ENCODE peak calls at places on chromosomes 5 and 9, in five cellular contexts. G is colonic mucosa, K is AG09309, N is brain microvascular endothelial cell, W is AG04449. A is an unnamed sample.
A peak's percentile ranks its signal among the peaks of the same experiment; 100 is the strongest.

GRCh38 chr9:92097997-92098482 is 17.2 kb downstream of the SPTLC1 start:
- DNase-seq in W (no peak), G (peak; percentile 91), N (peak; percentile 62), K (no peak), A (peak; percentile 87)

GRCh38 chr5:9954869-9955268 is 294.8 kb downstream of the ATPSCKMT start:
- DNase-seq in K (no peak), W (no peak), G (no peak), N (no peak), A (no peak)

GRCh38 chr5:80246995-80247729 is 8.7 kb downstream of the SERINC5 start:
- DNase-seq in G (peak; percentile 78), W (peak; percentile 82), N (peak; percentile 97), K (peak; percentile 79), A (peak; percentile 91)

GRCh38 chr9:17627641-17628040 is 48.8 kb downstream of the SH3GL2 start:
- DNase-seq in K (no peak), N (no peak), G (no peak), W (no peak), A (peak; percentile 37)

GRCh38 chr9:106621299-106621920 is 241.6 kb upstream of the ZNF462 start:
- DNase-seq in G (no peak), N (no peak), K (no peak), W (no peak), A (peak; percentile 15)

GRCh38 chr5:149128023-149128875 is 13.0 kb upstream of the ABLIM3 start:
- DNase-seq in N (peak; percentile 47), K (no peak), W (no peak), G (no peak), A (no peak)

GRCh38 chr9:121808781-121809180 is 157.3 kb downstream of the DAB2IP start:
- DNase-seq in W (no peak), N (no peak), G (no peak), K (no peak), A (no peak)

GRCh38 chr5:4082966-4083564 is 487.4 kb downstream of the IRX1 start:
- DNase-seq in W (no peak), N (no peak), K (no peak), G (no peak), A (peak; percentile 35)

GRCh38 chr9:4771788-4772187 is 21.0 kb upstream of the RCL1 start:
- DNase-seq in W (no peak), G (no peak), N (no peak), K (no peak), A (no peak)

GRCh38 chr9:137250329-137251193 is 525 bp upstream of the STPG3 start:
- DNase-seq in G (no peak), N (no peak), W (no peak), K (no peak), A (no peak)

GRCh38 chr9:133406480-133407307 is 11.1 kb downstream of the REXO4 start:
- DNase-seq in K (no peak), G (peak; percentile 76), W (no peak), N (peak; percentile 68), A (peak; percentile 71)

GRCh38 chr5:36459191-36460135 is 146.9 kb upstream of the SLC1A3 start:
- DNase-seq in G (no peak), W (no peak), K (no peak), N (no peak), A (no peak)

GRCh38 chr9:79023134-79023577 is 548.6 kb upstream of the TLE4 start:
- DNase-seq in W (peak; percentile 92), G (no peak), N (peak; percentile 63), K (peak; percentile 92), A (peak; percentile 94)

GRCh38 chr5:78472469-78473106 is 112.2 kb downstream of the SCAMP1 start:
- DNase-seq in G (no peak), W (no peak), N (no peak), K (no peak), A (peak; percentile 51)

GRCh38 chr5:42057254-42057690 is 132.2 kb downstream of the FBXO4 start:
- DNase-seq in K (peak; percentile 1), N (peak; percentile 15), W (no peak), G (peak; percentile 24), A (peak; percentile 37)

GRCh38 chr9:3746296-3747275 is 220.8 kb upstream of the RFX3 start:
- DNase-seq in N (peak; percentile 46), G (no peak), K (peak; percentile 52), W (no peak), A (peak; percentile 90)

GRCh38 chr9:102499468-102499867 is 495.7 kb upstream of the CYLC2 start:
- DNase-seq in G (no peak), W (no peak), K (no peak), N (peak; percentile 51), A (no peak)

GRCh38 chr5:79727722-79728355 is 38.2 kb downstream of the CMYA5 start:
- DNase-seq in G (no peak), W (no peak), N (no peak), K (no peak), A (no peak)

GRCh38 chr9:34072868-34073590 is 24.3 kb upstream of the UBAP2 start:
- DNase-seq in W (peak; percentile 44), G (peak; percentile 63), K (peak; percentile 51), N (peak; percentile 50), A (peak; percentile 79)

GRCh38 chr9:124941689-124942561 is 1.0 kb upstream of the GOLGA1 start:
- DNase-seq in G (peak; percentile 68), N (peak; percentile 35), W (no peak), K (peak; percentile 5), A (peak; percentile 69)

GRCh38 chr9:83304686-83305085 is 233.5 kb downstream of the FRMD3 start:
- DNase-seq in G (peak; percentile 55), N (peak; percentile 53), W (peak; percentile 87), K (peak; percentile 71), A (peak; percentile 93)

DNA sequence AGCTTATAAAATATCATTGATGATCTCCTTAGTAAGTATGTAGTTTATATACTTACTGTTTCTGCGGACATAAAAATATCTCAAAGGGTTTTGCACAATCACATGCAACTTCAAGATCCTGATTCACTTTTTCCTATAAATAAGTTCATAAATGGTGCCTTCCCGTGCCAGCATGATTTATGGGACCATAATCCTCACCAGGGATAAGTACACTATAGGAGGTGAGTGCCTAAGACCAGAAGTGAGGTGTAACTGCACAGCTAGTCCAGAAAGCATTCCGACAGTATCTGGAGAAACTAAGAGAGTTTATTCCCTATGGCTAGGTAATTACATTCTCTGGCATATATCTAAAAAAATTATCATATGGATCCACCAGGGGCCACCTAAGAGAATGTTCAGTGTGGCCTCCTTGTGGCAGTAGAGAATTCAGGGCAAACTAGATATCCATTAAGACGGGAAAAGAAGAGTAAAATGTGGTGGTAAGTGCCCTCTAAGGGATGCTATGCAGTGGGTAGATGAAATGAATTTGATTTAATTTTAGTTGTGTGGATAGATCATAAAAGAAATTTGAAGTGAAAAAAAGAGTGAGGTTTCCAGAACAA is 402.5 kb upstream of the SLC24A2 start:
- DNase-seq in N (no peak), W (no peak), K (no peak), G (no peak), A (no peak)
- TF ChIP-seq CTCF in N (peak; percentile 55), W (no peak), K (peak; percentile 2), G (no peak), A (no peak)

GRCh38 chr5:157456301-157456700 is 3.7 kb upstream of the NIPAL4 start:
- DNase-seq in K (no peak), W (no peak), G (no peak), N (no peak), A (no peak)

GRCh38 chr5:157451806-157452205 is 8.2 kb upstream of the NIPAL4 start:
- DNase-seq in G (no peak), K (no peak), N (no peak), W (no peak), A (no peak)

GRCh38 chr5:157454273-157454672 is 5.7 kb upstream of the NIPAL4 start:
- DNase-seq in K (no peak), W (no peak), G (no peak), N (no peak), A (no peak)

GRCh38 chr5:157457391-157457790 is 2.6 kb upstream of the NIPAL4 start:
- DNase-seq in N (no peak), W (no peak), G (no peak), K (no peak), A (no peak)

DNA sequence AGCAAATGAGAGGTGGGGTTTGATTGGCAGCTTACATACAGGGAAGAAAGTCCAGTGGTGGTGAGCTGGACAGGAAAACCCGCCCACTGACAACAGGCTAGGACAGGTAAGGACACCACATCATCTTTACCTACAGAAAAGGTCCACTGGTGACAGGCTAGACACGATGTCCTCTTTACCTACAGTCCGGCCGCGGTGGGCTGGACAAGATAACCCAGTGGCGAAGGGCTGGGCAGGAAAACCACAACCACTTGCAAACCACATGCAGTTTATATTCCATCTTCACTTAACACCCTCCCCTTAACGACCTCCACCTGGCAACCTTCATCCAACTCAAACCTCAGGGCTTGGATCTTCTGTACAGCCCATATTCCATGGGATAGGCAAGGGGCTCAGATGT is 5.0 kb upstream of the NIPAL4 start:
- DNase-seq in N (no peak), K (no peak), G (no peak), W (no peak), A (no peak)
- H3K4me3 ChIP-seq in N (no peak overlapping the region), K (no peak overlapping the region), G (no peak overlapping the region), W (no peak overlapping the region), A (no peak overlapping the region)

GRCh38 chr5:33834334-33834733 is 57.5 kb downstream of the ADAMTS12 start:
- DNase-seq in G (no peak), N (peak; percentile 80), W (peak; percentile 55), K (no peak), A (no peak)
- TF ChIP-seq CTCF in G (no peak), N (no peak), W (no peak), K (no peak), A (no peak)

GRCh38 chr5:125883223-125883622 is 540.0 kb upstream of the GRAMD2B start:
- DNase-seq in G (no peak), K (no peak), W (no peak), N (no peak), A (no peak)

DNA sequence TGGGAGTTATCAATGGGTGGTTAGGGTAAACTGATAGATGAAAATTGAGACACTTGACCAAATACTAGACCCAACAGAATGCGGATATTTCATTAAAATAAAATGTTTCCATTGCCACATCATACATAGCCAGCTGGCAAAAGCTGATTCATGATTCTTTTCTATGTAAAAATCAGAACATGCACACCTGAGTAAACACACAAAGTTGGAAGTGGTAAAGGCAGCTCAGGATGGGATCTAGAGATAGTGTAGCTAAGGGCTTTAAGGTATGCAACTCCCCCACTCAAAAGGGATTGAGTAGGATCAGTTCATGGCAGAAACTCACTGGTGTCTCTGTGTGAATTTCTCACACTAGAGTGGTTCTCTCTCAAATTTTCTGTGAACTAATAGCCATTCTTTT is 541.1 kb upstream of the GRAMD2B start:
- DNase-seq in K (no peak), G (no peak), W (no peak), N (no peak), A (no peak)
- H3K4me3 ChIP-seq in K (no peak overlapping the region), G (no peak overlapping the region), W (no peak overlapping the region), N (no peak overlapping the region), A (no peak overlapping the region)

A was measured in astrocyte of the spinal cord.